ENCODE peak calls at places on chromosomes 2 and 18, in eight cellular contexts. R, V, A, J, D, X, Y and Q are unnamed samples.

GRCh38 chr2:2577366-2577765 is 246.3 kb upstream of the MYT1L start:
- DNase-seq in R (no peak), V (no peak), A (no peak), J (no peak), D (no peak), X (no peak), Y (no peak), Q (no peak)

GRCh38 chr2:84880645-84881521 is at the start of gene TRABD2A:
- DNase-seq in R (peak; percentile 60), V (no peak), A (peak; percentile 67), J (peak; percentile 57), D (peak; percentile 36), X (peak; percentile 49), Y (peak; percentile 62), Q (peak; percentile 53)

GRCh38 chr2:2014251-2014761 is 270.0 kb upstream of the PXDN start:
- DNase-seq in R (no peak), V (peak; percentile 72), A (no peak), J (no peak), D (no peak), X (no peak), Y (peak; percentile 24), Q (peak; percentile 61)

GRCh38 chr2:226733189-226733858 is 66.3 kb downstream of the IRS1 start:
- DNase-seq in R (no peak), V (no peak), A (no peak), J (no peak), D (no peak), X (no peak), Y (no peak), Q (no peak)

GRCh38 chr2:58620896-58621295 is 379.8 kb upstream of the FANCL start:
- DNase-seq in R (no peak), V (peak; percentile 84), A (no peak), J (no peak), D (peak; percentile 43), X (no peak), Y (peak; percentile 87), Q (no peak)

GRCh38 chr2:104595576-104595975 is 258.3 kb upstream of the POU3F3 start:
- DNase-seq in R (no peak), V (no peak), A (no peak), J (no peak), D (no peak), X (no peak), Y (no peak), Q (no peak)

GRCh38 chr2:195119231-195119630 is 537.8 kb upstream of the SLC39A10 start:
- DNase-seq in R (no peak), V (no peak), A (no peak), J (no peak), D (no peak), X (no peak), Y (no peak), Q (no peak)

GRCh38 chr2:12803616-12804015 is 86.9 kb downstream of the TRIB2 start:
- DNase-seq in R (no peak), V (no peak), A (no peak), J (no peak), D (no peak), X (no peak), Y (no peak), Q (no peak)

GRCh38 chr2:61210332-61210981 is 48.5 kb downstream of the C2orf74 start:
- DNase-seq in R (no peak), V (peak; percentile 88), A (no peak), J (no peak), D (no peak), X (no peak), Y (peak; percentile 89), Q (no peak)

GRCh38 chr2:233162770-233163169 is 88.7 kb upstream of the ATG16L1 start:
- DNase-seq in R (no peak), V (no peak), A (no peak), J (no peak), D (no peak), X (no peak), Y (no peak), Q (no peak)

GRCh38 chr2:144441711-144442141 is 78.2 kb downstream of the ZEB2 start:
- DNase-seq in R (no peak), V (no peak), A (no peak), J (no peak), D (no peak), X (no peak), Y (no peak), Q (no peak)

GRCh38 chr18:11095211-11095610 is 54.2 kb downstream of the PIEZO2 start:
- DNase-seq in R (no peak), V (no peak), A (no peak), J (no peak), D (no peak), X (no peak), Y (no peak), Q (no peak)

GRCh38 chr18:78587096-78587495 is 392.5 kb upstream of the SALL3 start:
- DNase-seq in R (no peak), V (no peak), A (no peak), J (no peak), D (no peak), X (no peak), Y (no peak), Q (no peak)

GRCh38 chr2:119106301-119106897 is 52.2 kb downstream of the C1QL2 start:
- DNase-seq in R (peak; percentile 16), V (peak; percentile 35), A (peak; percentile 81), J (no peak), D (peak; percentile 61), X (no peak), Y (peak; percentile 27), Q (no peak)

GRCh38 chr2:20145497-20146193 is 79.3 kb downstream of the SDC1 start:
- DNase-seq in R (no peak), V (no peak), A (no peak), J (no peak), D (no peak), X (no peak), Y (no peak), Q (no peak)

GRCh38 chr2:26913599-26914285 is 56.7 kb upstream of the MAPRE3 start:
- DNase-seq in R (no peak), V (peak; percentile 7), A (no peak), J (no peak), D (no peak), X (no peak), Y (peak; percentile 17), Q (no peak)

GRCh38 chr2:236607471-236608307 is 38.1 kb downstream of the ACKR3 start:
- DNase-seq in R (no peak), V (peak; percentile 89), A (no peak), J (no peak), D (no peak), X (peak; percentile 33), Y (peak; percentile 36), Q (no peak)